ENCODE peak calls at places on chromosomes 12 and 14, in seven cellular contexts. B is hepatocyte, C is glutamatergic neuron, S is cardiac muscle cell, J is adrenal gland, I is WTC11, Z is breast epithelium. O is an unnamed sample.
A peak's percentile ranks its signal among the peaks of the same experiment; 100 is the strongest.

GRCh38 chr12:55694651-55695050 is 13.1 kb downstream of the ITGA7 start:
- DNase-seq in B (no peak), I (no peak), J (no peak), C (no peak), Z (peak; percentile 36), S (no peak), O (peak; percentile 70)

GRCh38 chr14:90426663-90427062 is 29.8 kb downstream of the CALM1 start:
- DNase-seq in J (no peak), Z (no peak), B (no peak), I (no peak), C (no peak), S (peak; percentile 90), O (no peak)

GRCh38 chr14:89141862-89142261 is 275.2 kb downstream of the FOXN3 start:
- DNase-seq in I (no peak), J (no peak), C (no peak), S (no peak), B (no peak), Z (no peak), O (no peak)

GRCh38 chr12:49188205-49188915 is 520 bp downstream of the TUBA1A start:
- DNase-seq in Z (peak; percentile 83), J (peak; percentile 77), I (peak; percentile 63), B (peak; percentile 77), C (peak; percentile 46), S (peak; percentile 84), O (peak; percentile 87)

GRCh38 chr12:54371328-54372112 is 7.2 kb upstream of the GPR84 start:
- DNase-seq in J (no peak), C (no peak), Z (no peak), B (no peak), S (peak; percentile 67), I (no peak), O (peak; percentile 94)

GRCh38 chr12:57110189-57111045 is 745 bp downstream of the STAT6 start:
- DNase-seq in B (peak; percentile 70), I (peak; percentile 93), J (peak; percentile 79), C (peak; percentile 73), S (peak; percentile 59), Z (no peak), O (peak; percentile 96)

GRCh38 chr12:95337176-95337575 is 119.6 kb downstream of the VEZT start:
- DNase-seq in S (peak; percentile 67), C (no peak), Z (no peak), J (no peak), B (no peak), I (no peak), O (no peak)

GRCh38 chr12:12194206-12194605 is 72.6 kb downstream of the LRP6 start:
- DNase-seq in B (no peak), Z (no peak), J (no peak), C (no peak), I (no peak), S (peak; percentile 39), O (no peak)

GRCh38 chr12:10497602-10498001 is 8.1 kb upstream of the EIF2S3B start:
- DNase-seq in J (no peak), I (no peak), S (peak; percentile 13), Z (no peak), C (no peak), B (no peak), O (no peak)

GRCh38 chr12:71465794-71466193 is 26.2 kb downstream of the LGR5 start:
- DNase-seq in B (no peak), J (no peak), I (no peak), C (no peak), Z (no peak), S (no peak), O (no peak)

GRCh38 chr12:48027183-48028002 is 23.1 kb upstream of the COL2A1 start:
- DNase-seq in I (no peak), J (no peak), Z (no peak), B (no peak), C (no peak), S (no peak), O (no peak)

GRCh38 chr12:26434299-26434915 is 239.0 kb downstream of the SSPN start:
- DNase-seq in J (no peak), B (peak; percentile 48), I (peak; percentile 36), C (peak; percentile 34), Z (no peak), S (peak; percentile 72), O (no peak)

GRCh38 chr12:114288071-114288470 is 117.9 kb downstream of the TBX5 start:
- DNase-seq in J (no peak), S (peak; percentile 33), B (peak; percentile 19), I (no peak), C (no peak), Z (no peak), O (no peak)

GRCh38 chr12:86261142-86261541 is 5.0 kb upstream of the MGAT4C start:
- DNase-seq in B (no peak), J (no peak), C (no peak), S (peak; percentile 22), Z (no peak), I (no peak), O (no peak)

GRCh38 chr14:78697341-78697740 is 527.2 kb downstream of the NRXN3 start:
- DNase-seq in Z (no peak), I (no peak), C (no peak), S (peak; percentile 10), J (no peak), B (peak; percentile 20), O (no peak)

GRCh38 chr12:8829128-8829524 is 6.7 kb downstream of the A2ML1 start:
- DNase-seq in I (no peak), C (no peak), Z (no peak), B (peak; percentile 37), J (no peak), S (no peak), O (no peak)

GRCh38 chr12:71865757-71866536 is 26.4 kb downstream of the TBC1D15 start:
- DNase-seq in I (no peak), J (no peak), S (no peak), C (no peak), B (no peak), Z (no peak), O (no peak)

GRCh38 chr12:19120795-19121194 is 8.7 kb upstream of the PLEKHA5 start:
- DNase-seq in Z (no peak), B (no peak), J (no peak), I (no peak), S (no peak), C (no peak), O (no peak)

GRCh38 chr12:18462437-18462836 is 201.1 kb downstream of the PIK3C2G start:
- DNase-seq in J (peak; percentile 22), Z (no peak), B (no peak), S (peak; percentile 86), I (no peak), C (no peak), O (no peak)

GRCh38 chr12:42759622-42760273 is 170.2 kb upstream of the PRICKLE1 start:
- DNase-seq in C (no peak), J (peak; percentile 60), B (peak; percentile 20), S (peak; percentile 93), I (no peak), Z (peak; percentile 67), O (peak; percentile 75)

GRCh38 chr14:99213101-99213500 is 58.9 kb downstream of the BCL11B start:
- DNase-seq in B (no peak), I (no peak), S (no peak), Z (no peak), C (no peak), J (no peak), O (no peak)

GRCh38 chr12:68364893-68365725 is 32.9 kb upstream of the MDM1 start:
- DNase-seq in C (peak; percentile 45), J (peak; percentile 95), Z (peak; percentile 81), S (peak; percentile 99), B (peak; percentile 88), I (peak; percentile 88), O (peak; percentile 97)

GRCh38 chr12:121626087-121626852 is at the start of gene ORAI1:
- DNase-seq in Z (peak; percentile 94), J (peak; percentile 96), S (peak; percentile 97), C (peak; percentile 98), I (peak; percentile 96), B (peak; percentile 99), O (peak; percentile 94)
- TF ChIP-seq CTCF in Z (no peak), J (no peak), S (no peak), C (no peak), I (no peak), B (peak; percentile 4), O (no peak)

DNA sequence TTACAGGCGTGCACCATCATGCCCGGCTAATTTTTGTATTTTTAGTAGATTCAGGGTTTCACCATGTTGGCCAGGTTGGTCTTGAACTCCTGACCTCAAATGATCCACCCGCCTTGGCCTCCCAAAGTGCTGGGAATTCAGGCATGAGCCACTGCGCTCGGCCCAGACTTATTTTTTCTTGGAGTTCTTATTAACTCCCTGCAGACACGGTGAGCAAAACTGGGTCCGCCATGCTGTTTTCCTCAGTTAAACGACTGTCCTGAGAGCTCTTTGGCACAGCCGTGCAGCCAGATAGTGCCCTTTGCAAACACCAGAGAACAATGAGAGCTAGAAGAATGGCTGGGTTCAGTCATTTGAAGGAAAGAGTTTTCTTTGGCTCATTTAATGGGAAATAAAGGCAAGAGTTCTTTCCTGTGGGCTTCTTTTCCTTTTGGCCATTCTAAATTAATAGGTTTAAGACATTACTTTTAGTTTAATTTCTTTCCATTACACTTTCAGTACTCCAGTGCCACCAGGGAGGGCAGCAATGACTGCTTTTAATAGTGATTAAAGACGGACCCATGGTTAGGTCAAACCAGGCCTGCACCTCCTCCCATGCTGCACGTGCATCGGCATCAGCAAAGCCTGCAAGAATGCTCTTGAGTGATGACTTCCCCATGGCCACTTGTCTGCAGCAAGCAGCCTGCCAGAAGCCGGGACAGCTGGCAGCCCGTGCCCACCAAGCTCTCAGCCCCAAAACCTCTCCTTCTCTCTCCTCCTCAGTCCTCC is 60.7 kb downstream of the VCPKMT start:
- DNase-seq in I (no peak), J (peak; percentile 53), C (no peak), B (no peak), S (no peak), Z (no peak), O (no peak)
- TF ChIP-seq CTCF in I (no peak), J (peak; percentile 24), C (no peak), B (no peak), S (peak; percentile 19), Z (no peak), O (no peak)

DNA sequence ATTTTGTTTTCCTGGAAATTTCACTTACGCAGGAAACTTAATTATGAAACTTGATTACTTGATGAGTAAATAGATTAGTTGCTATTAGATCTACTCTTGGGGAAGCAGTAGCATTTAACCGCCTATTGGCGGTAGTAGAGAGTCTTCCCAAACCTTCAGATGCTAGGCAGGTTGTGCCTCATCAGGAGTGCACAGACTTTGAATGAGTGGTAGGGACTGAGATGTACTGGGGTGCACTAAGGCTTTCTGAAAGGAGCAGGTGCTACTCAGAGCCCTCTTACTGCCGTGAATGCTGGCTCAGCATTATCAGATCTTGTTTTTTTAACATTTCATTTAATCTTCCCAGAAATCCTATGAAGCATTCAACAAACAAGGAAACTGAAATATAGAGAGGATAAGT is 7.7 kb downstream of the GATC start:
- DNase-seq in Z (no peak), S (peak; percentile 34), J (no peak), C (no peak), B (no peak), I (no peak), O (no peak)
- TF ChIP-seq CTCF in Z (no peak), S (peak; percentile 68), J (peak; percentile 49), C (peak; percentile 50), B (peak; percentile 38), I (no peak), O (no peak)

DNA sequence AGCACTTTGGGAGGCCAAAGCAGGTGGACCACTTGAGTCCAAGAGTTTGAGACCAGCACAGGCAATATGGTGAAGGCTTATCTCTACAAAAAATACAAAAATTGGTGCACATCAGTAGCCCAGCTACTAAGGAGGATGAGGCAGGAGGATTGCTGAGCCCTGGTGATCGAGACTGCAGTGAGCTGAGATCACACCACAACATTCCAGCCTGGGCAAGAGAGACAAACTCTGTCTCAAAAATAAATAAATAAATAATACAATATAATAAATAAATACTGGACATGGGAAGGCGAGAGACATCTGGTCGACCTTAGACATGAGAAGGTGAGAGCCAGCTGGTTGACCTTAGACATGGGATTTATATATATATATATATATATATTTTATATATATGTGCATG is 119.8 kb upstream of the SLC38A4 start:
- DNase-seq in J (no peak), I (no peak), S (no peak), C (no peak), Z (no peak), B (no peak), O (no peak)
- TF ChIP-seq CTCF in J (no peak), I (no peak), S (no peak), C (no peak), Z (no peak), B (no peak), O (no peak)